ENCODE peak calls at places on chromosomes 7 and 10, in four cellular contexts. One of them, this sample, is unnamed.

GRCh38 chr10:21727452-21728168 is 193.6 kb downstream of the MLLT10 start:
- DNase-seq in AG10803: peak; percentile 34
- DNase-seq in NCI-H2081: no peak
- DNase-seq in H7: no peak
- DNase-seq in this sample: peak; percentile 71

GRCh38 chr7:70700055-70700934 is 431.6 kb upstream of the GALNT17 start:
- DNase-seq in AG10803: no peak
- DNase-seq in NCI-H2081: peak; percentile 30
- DNase-seq in H7: peak; percentile 73
- DNase-seq in this sample: peak; percentile 70

GRCh38 chr10:4587466-4587865 is 238.5 kb upstream of the AKR1E2 start:
- DNase-seq in AG10803: no peak
- DNase-seq in NCI-H2081: no peak
- DNase-seq in H7: no peak
- DNase-seq in this sample: no peak

GRCh38 chr10:47026301-47027107 is 115.3 kb downstream of the PTPN20 start:
- DNase-seq in AG10803: no peak
- DNase-seq in NCI-H2081: no peak
- DNase-seq in H7: peak; percentile 29
- DNase-seq in this sample: peak; percentile 48

GRCh38 chr7:122468050-122468449 is 163.5 kb upstream of the FEZF1 start:
- DNase-seq in AG10803: no peak
- DNase-seq in NCI-H2081: no peak
- DNase-seq in H7: no peak
- DNase-seq in this sample: no peak

GRCh38 chr7:151017953-151018420 is 6.3 kb downstream of the ATG9B start:
- DNase-seq in AG10803: peak; percentile 23
- DNase-seq in NCI-H2081: peak; percentile 28
- DNase-seq in H7: peak; percentile 96
- DNase-seq in this sample: peak; percentile 98

GRCh38 chr7:105011771-105012502 is 2.1 kb upstream of the KMT2E start:
- DNase-seq in AG10803: no peak
- DNase-seq in NCI-H2081: no peak
- DNase-seq in H7: no peak
- DNase-seq in this sample: no peak

GRCh38 chr10:69819713-69820506 is 18.2 kb downstream of the COL13A1 start:
- DNase-seq in AG10803: peak; percentile 56
- DNase-seq in NCI-H2081: no peak
- DNase-seq in H7: no peak
- DNase-seq in this sample: no peak

GRCh38 chr10:36542493-36542892 is 582.9 kb upstream of the ANKRD30A start:
- DNase-seq in AG10803: peak; percentile 44
- DNase-seq in NCI-H2081: no peak
- DNase-seq in H7: no peak
- DNase-seq in this sample: no peak

This sample was measured in endodermal cell.